ENCODE peak calls at places on chromosomes 7 and 10, in nine cellular contexts. One of them, this sample, is unnamed.
A peak's percentile ranks its signal among the peaks of the same experiment; 100 is the strongest.

GRCh38 chr10:50367732-50368131 is 116.4 kb upstream of the ASAH2 start:
- DNase-seq in body of pancreas: peak; percentile 16
- DNase-seq in endothelial cell: peak; percentile 41
- DNase-seq in posterior cingulate gyrus: no peak
- DNase-seq in GM12865: peak; percentile 25
- DNase-seq in stimulated activated naive CD8-positive, alpha-beta T cell treated with anti-CD3 and anti-CD28 coated beads, Interleukin-15, Interleukin-2, amounts not matched to agents 100 U/mL and 50 U/mL, for 24 hours: no peak
- DNase-seq in Caki2: peak; percentile 42
- DNase-seq in GM20000: no peak
- DNase-seq in mammary epithelial cell: peak; percentile 25
- DNase-seq in this sample: peak; percentile 43

GRCh38 chr7:153414288-153414629 is 637.9 kb upstream of the DPP6 start:
- DNase-seq in endothelial cell: no peak
- DNase-seq in body of pancreas: no peak
- DNase-seq in GM20000: no peak
- DNase-seq in Caki2: no peak
- DNase-seq in GM12865: no peak
- DNase-seq in posterior cingulate gyrus: no peak
- DNase-seq in stimulated activated naive CD8-positive, alpha-beta T cell treated with anti-CD3 and anti-CD28 coated beads, Interleukin-15, Interleukin-2, amounts not matched to agents 100 U/mL and 50 U/mL, for 24 hours: no peak
- DNase-seq in mammary epithelial cell: no peak
- DNase-seq in this sample: no peak

GRCh38 chr10:59381687-59382086 is 19.3 kb upstream of the FAM13C start:
- DNase-seq in stimulated activated naive CD8-positive, alpha-beta T cell treated with anti-CD3 and anti-CD28 coated beads, Interleukin-15, Interleukin-2, amounts not matched to agents 100 U/mL and 50 U/mL, for 24 hours: no peak
- DNase-seq in Caki2: no peak
- DNase-seq in GM20000: no peak
- DNase-seq in endothelial cell: no peak
- DNase-seq in body of pancreas: no peak
- DNase-seq in GM12865: no peak
- DNase-seq in mammary epithelial cell: no peak
- DNase-seq in posterior cingulate gyrus: no peak
- DNase-seq in this sample: no peak

GRCh38 chr10:102596506-102596971 is 47.7 kb upstream of the TRIM8 start:
- DNase-seq in endothelial cell: peak; percentile 64
- DNase-seq in body of pancreas: peak; percentile 61
- DNase-seq in GM12865: peak; percentile 63
- DNase-seq in stimulated activated naive CD8-positive, alpha-beta T cell treated with anti-CD3 and anti-CD28 coated beads, Interleukin-15, Interleukin-2, amounts not matched to agents 100 U/mL and 50 U/mL, for 24 hours: peak; percentile 28
- DNase-seq in mammary epithelial cell: peak; percentile 57
- DNase-seq in Caki2: peak; percentile 50
- DNase-seq in GM20000: peak; percentile 67
- DNase-seq in posterior cingulate gyrus: peak; percentile 44
- DNase-seq in this sample: peak; percentile 75

GRCh38 chr7:47647213-47647985 is 65.5 kb upstream of the TNS3 start:
- DNase-seq in posterior cingulate gyrus: no peak
- DNase-seq in stimulated activated naive CD8-positive, alpha-beta T cell treated with anti-CD3 and anti-CD28 coated beads, Interleukin-15, Interleukin-2, amounts not matched to agents 100 U/mL and 50 U/mL, for 24 hours: peak; percentile 21
- DNase-seq in endothelial cell: no peak
- DNase-seq in Caki2: no peak
- DNase-seq in body of pancreas: peak; percentile 16
- DNase-seq in GM20000: no peak
- DNase-seq in GM12865: peak; percentile 42
- DNase-seq in mammary epithelial cell: no peak
- DNase-seq in this sample: no peak

GRCh38 chr10:44386546-44387052 is 1.7 kb upstream of the CXCL12 start:
- DNase-seq in Caki2: peak; percentile 67
- DNase-seq in endothelial cell: peak; percentile 87
- DNase-seq in mammary epithelial cell: peak; percentile 14
- DNase-seq in body of pancreas: peak; percentile 68
- DNase-seq in posterior cingulate gyrus: no peak
- DNase-seq in stimulated activated naive CD8-positive, alpha-beta T cell treated with anti-CD3 and anti-CD28 coated beads, Interleukin-15, Interleukin-2, amounts not matched to agents 100 U/mL and 50 U/mL, for 24 hours: peak; percentile 59
- DNase-seq in GM20000: peak; percentile 90
- DNase-seq in GM12865: peak; percentile 48
- DNase-seq in this sample: peak; percentile 60

GRCh38 chr7:90445633-90446032 is 23.8 kb upstream of the PTTG1IP2 start:
- DNase-seq in mammary epithelial cell: no peak
- DNase-seq in body of pancreas: no peak
- DNase-seq in stimulated activated naive CD8-positive, alpha-beta T cell treated with anti-CD3 and anti-CD28 coated beads, Interleukin-15, Interleukin-2, amounts not matched to agents 100 U/mL and 50 U/mL, for 24 hours: no peak
- DNase-seq in GM20000: no peak
- DNase-seq in GM12865: no peak
- DNase-seq in endothelial cell: no peak
- DNase-seq in posterior cingulate gyrus: no peak
- DNase-seq in Caki2: no peak
- DNase-seq in this sample: no peak

GRCh38 chr7:17234398-17235021 is 63.9 kb upstream of the AHR start:
- DNase-seq in mammary epithelial cell: peak; percentile 85
- DNase-seq in endothelial cell: no peak
- DNase-seq in body of pancreas: peak; percentile 56
- DNase-seq in stimulated activated naive CD8-positive, alpha-beta T cell treated with anti-CD3 and anti-CD28 coated beads, Interleukin-15, Interleukin-2, amounts not matched to agents 100 U/mL and 50 U/mL, for 24 hours: peak; percentile 55
- DNase-seq in GM12865: peak; percentile 89
- DNase-seq in Caki2: peak; percentile 94
- DNase-seq in GM20000: peak; percentile 61
- DNase-seq in posterior cingulate gyrus: peak; percentile 7
- DNase-seq in this sample: peak; percentile 95

GRCh38 chr10:65358565-65358964 is 1567.3 kb upstream of the LRRTM3 start:
- DNase-seq in GM12865: peak; percentile 18
- DNase-seq in stimulated activated naive CD8-positive, alpha-beta T cell treated with anti-CD3 and anti-CD28 coated beads, Interleukin-15, Interleukin-2, amounts not matched to agents 100 U/mL and 50 U/mL, for 24 hours: no peak
- DNase-seq in endothelial cell: peak; percentile 39
- DNase-seq in GM20000: peak; percentile 2
- DNase-seq in body of pancreas: peak; percentile 14
- DNase-seq in mammary epithelial cell: peak; percentile 23
- DNase-seq in posterior cingulate gyrus: no peak
- DNase-seq in Caki2: peak; percentile 24
- DNase-seq in this sample: peak; percentile 23

GRCh38 chr7:102390697-102391484 is 5.3 kb upstream of the PRKRIP1 start:
- DNase-seq in posterior cingulate gyrus: peak; percentile 80
- DNase-seq in body of pancreas: peak; percentile 87
- DNase-seq in GM12865: peak; percentile 84
- DNase-seq in GM20000: peak; percentile 59
- DNase-seq in mammary epithelial cell: peak; percentile 52
- DNase-seq in Caki2: peak; percentile 68
- DNase-seq in endothelial cell: peak; percentile 87
- DNase-seq in stimulated activated naive CD8-positive, alpha-beta T cell treated with anti-CD3 and anti-CD28 coated beads, Interleukin-15, Interleukin-2, amounts not matched to agents 100 U/mL and 50 U/mL, for 24 hours: peak; percentile 78
- DNase-seq in this sample: peak; percentile 82

GRCh38 chr7:140867467-140868314 is 57.0 kb downstream of the BRAF start:
- DNase-seq in body of pancreas: no peak
- DNase-seq in GM20000: no peak
- DNase-seq in mammary epithelial cell: peak; percentile 27
- DNase-seq in GM12865: peak; percentile 15
- DNase-seq in Caki2: no peak
- DNase-seq in stimulated activated naive CD8-positive, alpha-beta T cell treated with anti-CD3 and anti-CD28 coated beads, Interleukin-15, Interleukin-2, amounts not matched to agents 100 U/mL and 50 U/mL, for 24 hours: no peak
- DNase-seq in posterior cingulate gyrus: no peak
- DNase-seq in endothelial cell: no peak
- DNase-seq in this sample: no peak

GRCh38 chr7:17301491-17302101 is 3.1 kb downstream of the AHR start:
- DNase-seq in mammary epithelial cell: peak; percentile 22
- DNase-seq in endothelial cell: peak; percentile 18
- DNase-seq in GM12865: peak; percentile 57
- DNase-seq in Caki2: peak; percentile 47
- DNase-seq in stimulated activated naive CD8-positive, alpha-beta T cell treated with anti-CD3 and anti-CD28 coated beads, Interleukin-15, Interleukin-2, amounts not matched to agents 100 U/mL and 50 U/mL, for 24 hours: peak; percentile 57
- DNase-seq in body of pancreas: peak; percentile 40
- DNase-seq in posterior cingulate gyrus: no peak
- DNase-seq in GM20000: no peak
- DNase-seq in this sample: peak; percentile 52

GRCh38 chr7:913736-914520 is 37.6 kb downstream of the GET4 start:
- DNase-seq in GM20000: no peak
- DNase-seq in posterior cingulate gyrus: peak; percentile 75
- DNase-seq in mammary epithelial cell: peak; percentile 70
- DNase-seq in stimulated activated naive CD8-positive, alpha-beta T cell treated with anti-CD3 and anti-CD28 coated beads, Interleukin-15, Interleukin-2, amounts not matched to agents 100 U/mL and 50 U/mL, for 24 hours: no peak
- DNase-seq in Caki2: no peak
- DNase-seq in endothelial cell: no peak
- DNase-seq in body of pancreas: peak; percentile 57
- DNase-seq in GM12865: no peak
- DNase-seq in this sample: peak; percentile 61

GRCh38 chr10:116270691-116271592 is 2.1 kb downstream of the GFRA1 start:
- DNase-seq in endothelial cell: peak; percentile 33
- DNase-seq in posterior cingulate gyrus: no peak
- DNase-seq in GM20000: peak; percentile 44
- DNase-seq in body of pancreas: no peak
- DNase-seq in Caki2: no peak
- DNase-seq in stimulated activated naive CD8-positive, alpha-beta T cell treated with anti-CD3 and anti-CD28 coated beads, Interleukin-15, Interleukin-2, amounts not matched to agents 100 U/mL and 50 U/mL, for 24 hours: no peak
- DNase-seq in mammary epithelial cell: no peak
- DNase-seq in GM12865: no peak
- DNase-seq in this sample: peak; percentile 43

GRCh38 chr10:86291616-86292340 is 74.8 kb downstream of the GRID1 start:
- DNase-seq in stimulated activated naive CD8-positive, alpha-beta T cell treated with anti-CD3 and anti-CD28 coated beads, Interleukin-15, Interleukin-2, amounts not matched to agents 100 U/mL and 50 U/mL, for 24 hours: no peak
- DNase-seq in GM20000: no peak
- DNase-seq in GM12865: no peak
- DNase-seq in endothelial cell: peak; percentile 22
- DNase-seq in body of pancreas: no peak
- DNase-seq in Caki2: no peak
- DNase-seq in posterior cingulate gyrus: no peak
- DNase-seq in mammary epithelial cell: no peak
- DNase-seq in this sample: no peak

GRCh38 chr7:324011-324410 is 34.0 kb downstream of the FOXL3 start:
- DNase-seq in mammary epithelial cell: no peak
- DNase-seq in stimulated activated naive CD8-positive, alpha-beta T cell treated with anti-CD3 and anti-CD28 coated beads, Interleukin-15, Interleukin-2, amounts not matched to agents 100 U/mL and 50 U/mL, for 24 hours: no peak
- DNase-seq in Caki2: no peak
- DNase-seq in body of pancreas: no peak
- DNase-seq in GM12865: no peak
- DNase-seq in posterior cingulate gyrus: no peak
- DNase-seq in endothelial cell: no peak
- DNase-seq in GM20000: no peak
- DNase-seq in this sample: no peak

GRCh38 chr7:85737426-85737825 is 550.6 kb upstream of the SEMA3D start:
- DNase-seq in GM12865: no peak
- DNase-seq in GM20000: no peak
- DNase-seq in endothelial cell: no peak
- DNase-seq in mammary epithelial cell: no peak
- DNase-seq in stimulated activated naive CD8-positive, alpha-beta T cell treated with anti-CD3 and anti-CD28 coated beads, Interleukin-15, Interleukin-2, amounts not matched to agents 100 U/mL and 50 U/mL, for 24 hours: no peak
- DNase-seq in posterior cingulate gyrus: no peak
- DNase-seq in body of pancreas: no peak
- DNase-seq in Caki2: no peak
- DNase-seq in this sample: no peak

GRCh38 chr10:93991596-93992284 is 2.0 kb upstream of the PLCE1 start:
- DNase-seq in Caki2: peak; percentile 83
- DNase-seq in endothelial cell: peak; percentile 11
- DNase-seq in mammary epithelial cell: peak; percentile 53
- DNase-seq in stimulated activated naive CD8-positive, alpha-beta T cell treated with anti-CD3 and anti-CD28 coated beads, Interleukin-15, Interleukin-2, amounts not matched to agents 100 U/mL and 50 U/mL, for 24 hours: no peak
- DNase-seq in GM20000: no peak
- DNase-seq in body of pancreas: peak; percentile 65
- DNase-seq in posterior cingulate gyrus: peak; percentile 11
- DNase-seq in GM12865: no peak
- DNase-seq in this sample: peak; percentile 93

GRCh38 chr10:68288680-68289079 is 43.2 kb upstream of the HNRNPH3 start:
- DNase-seq in stimulated activated naive CD8-positive, alpha-beta T cell treated with anti-CD3 and anti-CD28 coated beads, Interleukin-15, Interleukin-2, amounts not matched to agents 100 U/mL and 50 U/mL, for 24 hours: no peak
- DNase-seq in posterior cingulate gyrus: no peak
- DNase-seq in Caki2: no peak
- DNase-seq in endothelial cell: no peak
- DNase-seq in body of pancreas: no peak
- DNase-seq in GM20000: no peak
- DNase-seq in GM12865: no peak
- DNase-seq in mammary epithelial cell: no peak
- DNase-seq in this sample: no peak

GRCh38 chr10:69730251-69731156 is 71.2 kb upstream of the COL13A1 start:
- DNase-seq in posterior cingulate gyrus: no peak
- DNase-seq in endothelial cell: no peak
- DNase-seq in body of pancreas: no peak
- DNase-seq in stimulated activated naive CD8-positive, alpha-beta T cell treated with anti-CD3 and anti-CD28 coated beads, Interleukin-15, Interleukin-2, amounts not matched to agents 100 U/mL and 50 U/mL, for 24 hours: no peak
- DNase-seq in GM12865: no peak
- DNase-seq in Caki2: no peak
- DNase-seq in GM20000: no peak
- DNase-seq in mammary epithelial cell: peak; percentile 21
- DNase-seq in this sample: no peak

GRCh38 chr10:88538038-88538437 is 45.1 kb downstream of the RNLS start:
- DNase-seq in GM12865: no peak
- DNase-seq in Caki2: no peak
- DNase-seq in endothelial cell: no peak
- DNase-seq in body of pancreas: no peak
- DNase-seq in mammary epithelial cell: peak; percentile 37
- DNase-seq in GM20000: no peak
- DNase-seq in stimulated activated naive CD8-positive, alpha-beta T cell treated with anti-CD3 and anti-CD28 coated beads, Interleukin-15, Interleukin-2, amounts not matched to agents 100 U/mL and 50 U/mL, for 24 hours: no peak
- DNase-seq in posterior cingulate gyrus: no peak
- DNase-seq in this sample: no peak